ENCODE peak calls at places on chromosomes 1 and 21, in seven cellular contexts. J, T, L, O, K, W and V are unnamed samples.

GRCh38 chr1:24381256-24381655 is 32.3 kb downstream of the STPG1 start:
- DNase-seq in J (no peak), T (peak), L (no peak), O (no peak), K (no peak), W (no peak), V (no peak)

GRCh38 chr1:20343149-20343936 is 52.7 kb downstream of the VWA5B1 start:
- DNase-seq in J (peak), T (peak), L (no peak), O (peak), K (no peak), W (no peak), V (peak)

GRCh38 chr1:98336472-98337118 is 324.9 kb upstream of the SNX7 start:
- DNase-seq in J (no peak), T (no peak), L (no peak), O (no peak), K (no peak), W (no peak), V (no peak)

GRCh38 chr1:178362784-178363183 is 134.0 kb downstream of the CLEC20A start:
- DNase-seq in J (no peak), T (no peak), L (peak), O (no peak), K (no peak), W (peak), V (no peak)

GRCh38 chr1:245396615-245397014 is 241.8 kb downstream of the KIF26B start:
- DNase-seq in J (no peak), T (no peak), L (no peak), O (no peak), K (no peak), W (no peak), V (no peak)

GRCh38 chr1:204139952-204140351 is 11.9 kb downstream of the ETNK2 start:
- DNase-seq in J (no peak), T (no peak), L (no peak), O (no peak), K (no peak), W (no peak), V (no peak)

GRCh38 chr1:24283326-24284155 is 35.6 kb upstream of the GRHL3 start:
- DNase-seq in J (no peak), T (no peak), L (peak), O (no peak), K (peak), W (peak), V (no peak)

GRCh38 chr1:35595684-35596083 is 22.6 kb downstream of the TFAP2E start:
- DNase-seq in J (no peak), T (no peak), L (no peak), O (no peak), K (no peak), W (no peak), V (no peak)

GRCh38 chr1:224922404-224923164 is 6.9 kb upstream of the DNAH14 start:
- DNase-seq in J (peak), T (peak), L (peak), O (peak), K (peak), W (peak), V (peak)

GRCh38 chr1:207966521-207966920 is 55.6 kb upstream of the CD34 start:
- DNase-seq in J (no peak), T (no peak), L (peak), O (no peak), K (no peak), W (no peak), V (no peak)

GRCh38 chr1:244830639-244831038 is 4.8 kb upstream of the COX20 start:
- DNase-seq in J (no peak), T (no peak), L (no peak), O (no peak), K (no peak), W (no peak), V (no peak)

GRCh38 chr1:983736-984475 is 2.0 kb upstream of the PERM1 start:
- DNase-seq in J (no peak), T (no peak), L (no peak), O (peak), K (peak), W (no peak), V (no peak)

GRCh38 chr21:28104346-28104745 is 888.3 kb downstream of the LTN1 start:
- DNase-seq in J (no peak), T (no peak), L (no peak), O (no peak), K (no peak), W (no peak), V (no peak)

GRCh38 chr21:26840912-26841311 is 4.3 kb downstream of the ADAMTS1 start:
- DNase-seq in J (no peak), T (no peak), L (peak), O (peak), K (peak), W (peak), V (no peak)

GRCh38 chr1:74733616-74734484 is 898 bp downstream of the TYW3 start:
- DNase-seq in J (peak), T (no peak), L (peak), O (peak), K (peak), W (peak), V (no peak)

GRCh38 chr1:39631361-39632331 is 7.8 kb downstream of the HEYL start:
- DNase-seq in J (no peak), T (no peak), L (no peak), O (no peak), K (no peak), W (peak), V (no peak)

GRCh38 chr1:200328379-200328778 is 81.5 kb downstream of the ZNF281 start:
- DNase-seq in J (no peak), T (no peak), L (no peak), O (peak), K (no peak), W (no peak), V (no peak)

DNA sequence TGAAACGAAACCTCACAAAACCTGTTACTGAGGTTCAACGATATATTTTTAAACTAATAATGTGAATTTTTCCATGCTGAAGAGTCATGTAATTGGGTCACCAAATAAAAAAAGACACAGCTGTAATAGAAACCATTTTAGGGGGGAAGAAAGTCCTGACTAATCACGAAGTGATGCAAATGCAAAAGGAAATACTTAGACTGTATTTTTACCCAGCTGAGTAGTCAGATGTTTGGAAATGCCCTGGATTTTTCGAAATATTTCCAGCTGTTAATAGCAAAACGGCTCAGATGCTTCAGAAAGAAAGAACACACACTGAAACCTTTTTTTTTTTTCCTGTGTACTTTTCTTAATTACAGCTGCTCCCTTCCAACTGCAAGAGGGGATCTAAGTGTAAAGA is 210.3 kb downstream of the SETD4 start:
- DNase-seq in J (no peak), T (no peak), L (peak), O (no peak), K (peak), W (no peak), V (no peak)
- H3K23ac ChIP-seq in J (no peak), T (no peak), L (peak), O (no peak), K (no peak), W (no peak), V (no peak)

GRCh38 chr1:161335796-161336195 is 21.6 kb downstream of the SDHC start:
- DNase-seq in J (no peak), T (no peak), L (peak), O (no peak), K (no peak), W (no peak), V (no peak)

GRCh38 chr1:161333166-161333565 is 19.0 kb downstream of the SDHC start:
- DNase-seq in J (no peak), T (no peak), L (no peak), O (no peak), K (no peak), W (no peak), V (no peak)

DNA sequence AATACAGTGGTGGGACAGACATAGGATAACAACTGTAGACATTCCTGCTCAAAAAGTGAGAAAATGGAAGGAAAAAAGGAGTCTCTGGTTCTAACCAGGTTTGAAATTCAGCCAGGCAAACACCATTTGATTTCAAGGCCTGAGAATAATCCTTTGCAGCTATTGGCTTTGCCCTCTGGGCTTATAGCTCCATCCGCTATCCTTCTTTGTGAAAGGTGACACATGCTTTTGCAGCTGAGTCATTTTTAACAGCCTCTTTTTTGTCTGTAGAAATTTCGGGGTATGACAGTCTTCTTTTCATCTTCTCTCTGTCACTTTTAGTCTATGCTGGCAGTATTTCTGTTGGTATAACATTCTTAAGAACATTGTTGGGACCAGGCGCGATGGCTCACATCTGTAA is 16.2 kb downstream of the SDHC start:
- DNase-seq in J (no peak), T (no peak), L (no peak), O (peak), K (no peak), W (peak), V (no peak)
- H3K23ac ChIP-seq in J (no peak), T (no peak), L (no peak), O (no peak), K (no peak), W (no peak), V (no peak)

GRCh38 chr1:46996659-46997281 is 26.7 kb upstream of the CYP4X1 start:
- DNase-seq in J (no peak), T (no peak), L (no peak), O (peak), K (no peak), W (no peak), V (no peak)
- H3K23ac ChIP-seq in J (no peak), T (no peak), L (no peak), O (no peak), K (no peak), W (no peak), V (no peak)

DNA sequence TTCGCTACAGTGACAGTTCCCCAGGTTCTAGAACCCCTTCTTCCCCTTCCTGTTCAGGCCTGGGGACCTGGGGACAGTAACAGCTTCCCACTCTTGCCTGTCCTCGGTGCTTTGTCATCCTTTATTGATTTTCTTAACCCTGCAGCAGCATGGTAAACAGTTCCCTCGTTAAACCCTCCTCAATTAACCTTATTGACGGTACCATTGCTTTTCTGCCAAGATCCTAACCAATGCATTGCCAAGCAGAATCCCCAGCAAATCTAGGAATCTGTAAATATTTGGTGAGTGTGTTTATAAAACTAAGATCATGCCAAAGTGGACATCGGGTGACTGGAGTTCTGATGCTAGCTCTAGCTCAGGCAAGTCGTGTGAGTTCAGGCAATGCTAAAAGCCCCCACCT is 99.6 kb upstream of the KAZN start:
- DNase-seq in J (no peak), T (no peak), L (no peak), O (no peak), K (no peak), W (no peak), V (no peak)
- H3K23ac ChIP-seq in J (no peak), T (no peak), L (no peak), O (no peak), K (no peak), W (peak), V (no peak)

DNA sequence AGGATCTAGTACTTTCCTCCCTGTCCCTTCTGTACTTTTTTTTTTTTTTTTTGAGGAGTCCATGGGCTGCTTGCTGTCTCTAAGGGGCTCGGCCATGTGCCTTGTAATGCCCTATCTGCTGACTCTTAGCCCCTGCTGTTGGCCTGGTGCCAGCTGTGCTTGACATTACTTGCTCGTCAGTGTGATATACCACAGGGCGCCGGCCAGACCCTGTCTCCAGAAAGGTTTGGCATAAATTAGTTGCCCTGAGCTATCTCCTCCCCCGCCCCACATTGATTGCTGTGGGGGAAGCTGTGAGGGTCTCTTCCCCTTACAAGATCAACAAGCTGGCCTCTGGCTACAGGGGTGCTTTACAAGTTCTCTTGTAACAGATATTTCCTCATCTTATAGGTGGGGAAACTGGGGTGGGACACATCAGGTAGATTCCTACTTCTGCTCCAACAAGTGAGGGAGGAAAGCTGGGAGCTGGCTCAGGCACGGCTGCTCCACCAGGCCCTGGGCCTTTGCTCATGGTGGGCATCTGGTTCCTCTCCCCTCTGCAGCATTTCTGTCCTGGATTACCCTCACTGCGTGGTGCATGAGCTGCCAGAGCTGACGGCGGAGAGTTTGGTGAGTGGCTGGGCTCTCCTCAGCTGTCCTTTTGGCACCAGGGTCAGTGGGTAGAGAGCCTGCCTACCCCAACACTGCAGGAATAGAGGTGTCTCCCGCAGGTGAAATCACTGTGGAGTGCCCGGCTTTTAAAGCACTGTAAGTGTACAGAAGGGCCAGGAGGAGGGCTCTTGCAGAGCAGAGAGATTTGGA is 15.6 kb downstream of the STRIP1 start:
- DNase-seq in J (no peak), T (no peak), L (no peak), O (no peak), K (no peak), W (no peak), V (no peak)
- H3K23ac ChIP-seq in J (no peak), T (no peak), L (no peak), O (no peak), K (no peak), W (no peak), V (no peak)

GRCh38 chr21:15929536-15929935 is 199.8 kb downstream of the USP25 start:
- DNase-seq in J (no peak), T (no peak), L (no peak), O (no peak), K (no peak), W (no peak), V (no peak)

GRCh38 chr21:15932681-15933200 is 203.0 kb downstream of the USP25 start:
- DNase-seq in J (no peak), T (no peak), L (no peak), O (no peak), K (no peak), W (no peak), V (no peak)

DNA sequence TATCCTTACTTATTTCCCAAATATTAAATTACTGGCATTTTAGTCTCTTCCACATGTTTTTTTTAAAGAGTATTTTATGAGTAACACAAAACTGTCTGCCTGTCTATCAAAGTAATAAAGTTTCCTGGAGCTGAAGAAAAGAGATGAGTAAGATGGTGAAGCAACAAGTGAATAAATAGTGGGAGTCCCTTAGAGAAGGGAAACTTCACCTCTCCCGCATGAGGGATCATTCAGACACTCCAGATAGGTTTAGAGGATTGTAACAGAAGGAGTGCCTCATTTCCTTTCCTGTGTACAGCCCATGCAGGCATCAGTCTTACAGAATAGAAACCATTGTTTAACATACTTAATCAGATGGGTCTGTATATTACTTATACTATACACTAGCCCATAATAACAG is 205.7 kb downstream of the USP25 start:
- DNase-seq in J (no peak), T (no peak), L (no peak), O (no peak), K (no peak), W (no peak), V (no peak)
- H3K23ac ChIP-seq in J (no peak), T (no peak), L (no peak), O (no peak), K (no peak), W (no peak), V (no peak)

GRCh38 chr1:184065559-184065958 is 14.0 kb downstream of the TSEN15 start:
- DNase-seq in J (no peak), T (no peak), L (no peak), O (no peak), K (no peak), W (no peak), V (no peak)
- H3K23ac ChIP-seq in J (no peak), T (no peak), L (no peak), O (no peak), K (no peak), W (no peak), V (no peak)

GRCh38 chr1:162187676-162188075 is 118.2 kb downstream of the NOS1AP start:
- DNase-seq in J (no peak), T (no peak), L (no peak), O (no peak), K (no peak), W (no peak), V (no peak)

GRCh38 chr1:162192323-162192678 is 122.8 kb downstream of the NOS1AP start:
- DNase-seq in J (no peak), T (no peak), L (no peak), O (no peak), K (no peak), W (no peak), V (no peak)

GRCh38 chr1:162186406-162186805 is 116.9 kb downstream of the NOS1AP start:
- DNase-seq in J (no peak), T (no peak), L (no peak), O (no peak), K (no peak), W (no peak), V (no peak)

GRCh38 chr1:162191396-162192322 is 122.2 kb downstream of the NOS1AP start:
- DNase-seq in J (no peak), T (no peak), L (no peak), O (peak), K (no peak), W (no peak), V (no peak)

DNA sequence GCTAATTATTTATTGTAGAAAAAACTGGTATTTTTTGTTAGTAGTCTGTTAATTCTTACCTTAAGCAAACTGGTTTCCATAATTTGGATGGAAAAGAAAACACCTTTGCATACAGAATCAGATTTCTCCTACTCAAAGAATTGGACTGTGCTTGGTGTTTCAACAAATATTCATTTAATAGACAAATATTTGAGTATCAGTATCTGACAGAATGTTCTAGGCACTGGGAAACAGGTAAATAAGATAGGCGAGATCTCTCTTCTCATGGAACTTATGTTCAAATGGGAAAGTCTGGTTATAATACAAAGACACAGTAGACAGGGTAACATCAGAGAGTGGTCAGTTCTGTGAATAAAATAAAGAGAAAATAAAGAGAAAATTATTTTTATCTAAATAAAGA is 119.9 kb downstream of the NOS1AP start:
- DNase-seq in J (no peak), T (no peak), L (no peak), O (no peak), K (no peak), W (no peak), V (no peak)
- H3K23ac ChIP-seq in J (no peak), T (no peak), L (no peak), O (no peak), K (no peak), W (no peak), V (no peak)